ENCODE peak calls at places on chromosome 6, in six cellular contexts. One of them, this sample, is unnamed.

GRCh38 chr6:168320661-168321060 is 1.1 kb upstream of the DACT2 start:
- DNase-seq in frontal cortex: no peak
- DNase-seq in EH: no peak
- DNase-seq in glutamatergic neuron: no peak
- DNase-seq in NCI-H2081: no peak
- DNase-seq in CD8-positive, alpha-beta memory T cell: no peak
- DNase-seq in this sample: no peak

GRCh38 chr6:151071295-151071694 is 168.5 kb upstream of the AKAP12 start:
- DNase-seq in NCI-H2081: no peak
- DNase-seq in glutamatergic neuron: no peak
- DNase-seq in frontal cortex: no peak
- DNase-seq in CD8-positive, alpha-beta memory T cell: no peak
- DNase-seq in EH: peak; percentile 94
- DNase-seq in this sample: peak; percentile 88

GRCh38 chr6:7219310-7219709 is 93.7 kb downstream of the SSR1 start:
- DNase-seq in EH: peak; percentile 50
- DNase-seq in glutamatergic neuron: no peak
- DNase-seq in CD8-positive, alpha-beta memory T cell: no peak
- DNase-seq in frontal cortex: no peak
- DNase-seq in NCI-H2081: no peak
- DNase-seq in this sample: peak; percentile 19

GRCh38 chr6:34027445-34027936 is 118.4 kb downstream of the GRM4 start:
- DNase-seq in NCI-H2081: peak; percentile 17
- DNase-seq in frontal cortex: peak; percentile 55
- DNase-seq in EH: peak; percentile 48
- DNase-seq in glutamatergic neuron: peak; percentile 80
- DNase-seq in CD8-positive, alpha-beta memory T cell: peak; percentile 61
- DNase-seq in this sample: peak; percentile 28

GRCh38 chr6:49713346-49713745 is at the start of gene CRISP2:
- DNase-seq in frontal cortex: no peak
- DNase-seq in CD8-positive, alpha-beta memory T cell: no peak
- DNase-seq in glutamatergic neuron: no peak
- DNase-seq in EH: no peak
- DNase-seq in NCI-H2081: no peak
- DNase-seq in this sample: no peak

GRCh38 chr6:35218021-35218420 is 4.3 kb downstream of the SCUBE3 start:
- DNase-seq in glutamatergic neuron: no peak
- DNase-seq in frontal cortex: no peak
- DNase-seq in NCI-H2081: no peak
- DNase-seq in EH: peak; percentile 64
- DNase-seq in CD8-positive, alpha-beta memory T cell: no peak
- DNase-seq in this sample: peak; percentile 67

GRCh38 chr6:32843979-32844838 is at the start of gene PSMB8:
- DNase-seq in frontal cortex: peak; percentile 72
- DNase-seq in EH: peak; percentile 94
- DNase-seq in CD8-positive, alpha-beta memory T cell: peak; percentile 97
- DNase-seq in NCI-H2081: peak; percentile 97
- DNase-seq in glutamatergic neuron: peak; percentile 93
- DNase-seq in this sample: peak; percentile 91

GRCh38 chr6:152701081-152701862 is 3.6 kb downstream of the MYCT1 start:
- DNase-seq in NCI-H2081: no peak
- DNase-seq in CD8-positive, alpha-beta memory T cell: no peak
- DNase-seq in EH: peak; percentile 75
- DNase-seq in frontal cortex: no peak
- DNase-seq in glutamatergic neuron: no peak
- DNase-seq in this sample: peak; percentile 21

GRCh38 chr6:140871911-140872310 is 1260.8 kb upstream of the GJE1 start:
- DNase-seq in frontal cortex: no peak
- DNase-seq in EH: peak; percentile 82
- DNase-seq in NCI-H2081: no peak
- DNase-seq in CD8-positive, alpha-beta memory T cell: no peak
- DNase-seq in glutamatergic neuron: no peak
- DNase-seq in this sample: peak; percentile 44